ENCODE peak calls at places on chromosomes 1 and 21, in nine cellular contexts. One of them, this sample, is unnamed.

GRCh38 chr1:110280126-110280525 is 59.1 kb upstream of the RBM15 start:
- DNase-seq in Jurkat, Clone E6-1: no peak
- DNase-seq in heart left ventricle: no peak
- DNase-seq in kidney glomerular epithelial cell: no peak
- DNase-seq in kidney tubule cell: no peak
- DNase-seq in hepatic stellate cell: no peak
- DNase-seq in stimulated activated naive B cell treated with anti-CD40 and anti-IgM and Interleukin-4, amounts not matched to agents 10 μg/mL and 1 μg/mL and 100 μg/mL, for 72 hours: no peak
- DNase-seq in smooth muscle cell of the brain vasculature: no peak
- DNase-seq in osteoblast: no peak
- DNase-seq in this sample: no peak

GRCh38 chr21:36738489-36739126 is 39.7 kb downstream of the SIM2 start:
- DNase-seq in Jurkat, Clone E6-1: no peak
- DNase-seq in heart left ventricle: no peak
- DNase-seq in kidney glomerular epithelial cell: no peak
- DNase-seq in kidney tubule cell: no peak
- DNase-seq in hepatic stellate cell: no peak
- DNase-seq in stimulated activated naive B cell treated with anti-CD40 and anti-IgM and Interleukin-4, amounts not matched to agents 10 μg/mL and 1 μg/mL and 100 μg/mL, for 72 hours: no peak
- DNase-seq in smooth muscle cell of the brain vasculature: no peak
- DNase-seq in osteoblast: no peak
- DNase-seq in this sample: no peak

GRCh38 chr1:185477638-185478216 is 160.7 kb upstream of the IVNS1ABP start:
- DNase-seq in Jurkat, Clone E6-1: no peak
- DNase-seq in heart left ventricle: no peak
- DNase-seq in kidney glomerular epithelial cell: no peak
- DNase-seq in kidney tubule cell: no peak
- DNase-seq in hepatic stellate cell: no peak
- DNase-seq in stimulated activated naive B cell treated with anti-CD40 and anti-IgM and Interleukin-4, amounts not matched to agents 10 μg/mL and 1 μg/mL and 100 μg/mL, for 72 hours: no peak
- DNase-seq in smooth muscle cell of the brain vasculature: no peak
- DNase-seq in osteoblast: no peak
- DNase-seq in this sample: no peak

GRCh38 chr1:224065455-224065854 is 48.5 kb upstream of the FBXO28 start:
- DNase-seq in Jurkat, Clone E6-1: no peak
- DNase-seq in heart left ventricle: no peak
- DNase-seq in kidney glomerular epithelial cell: peak
- DNase-seq in kidney tubule cell: peak
- DNase-seq in hepatic stellate cell: peak
- DNase-seq in stimulated activated naive B cell treated with anti-CD40 and anti-IgM and Interleukin-4, amounts not matched to agents 10 μg/mL and 1 μg/mL and 100 μg/mL, for 72 hours: no peak
- DNase-seq in smooth muscle cell of the brain vasculature: no peak
- DNase-seq in osteoblast: peak
- DNase-seq in this sample: no peak

GRCh38 chr1:47323475-47324105 is 9.6 kb upstream of the STIL start:
- DNase-seq in Jurkat, Clone E6-1: no peak
- DNase-seq in heart left ventricle: no peak
- DNase-seq in kidney glomerular epithelial cell: no peak
- DNase-seq in kidney tubule cell: peak
- DNase-seq in hepatic stellate cell: no peak
- DNase-seq in stimulated activated naive B cell treated with anti-CD40 and anti-IgM and Interleukin-4, amounts not matched to agents 10 μg/mL and 1 μg/mL and 100 μg/mL, for 72 hours: no peak
- DNase-seq in smooth muscle cell of the brain vasculature: no peak
- DNase-seq in osteoblast: no peak
- DNase-seq in this sample: no peak

GRCh38 chr1:11940260-11940921 is 5.9 kb downstream of the PLOD1 start:
- DNase-seq in Jurkat, Clone E6-1: no peak
- DNase-seq in heart left ventricle: peak
- DNase-seq in kidney glomerular epithelial cell: no peak
- DNase-seq in kidney tubule cell: no peak
- DNase-seq in hepatic stellate cell: no peak
- DNase-seq in stimulated activated naive B cell treated with anti-CD40 and anti-IgM and Interleukin-4, amounts not matched to agents 10 μg/mL and 1 μg/mL and 100 μg/mL, for 72 hours: no peak
- DNase-seq in smooth muscle cell of the brain vasculature: no peak
- DNase-seq in osteoblast: peak
- DNase-seq in this sample: no peak

GRCh38 chr1:182649041-182649440 is 35.3 kb downstream of the RGS8 start:
- DNase-seq in Jurkat, Clone E6-1: no peak
- DNase-seq in heart left ventricle: no peak
- DNase-seq in kidney glomerular epithelial cell: no peak
- DNase-seq in kidney tubule cell: no peak
- DNase-seq in hepatic stellate cell: no peak
- DNase-seq in stimulated activated naive B cell treated with anti-CD40 and anti-IgM and Interleukin-4, amounts not matched to agents 10 μg/mL and 1 μg/mL and 100 μg/mL, for 72 hours: no peak
- DNase-seq in smooth muscle cell of the brain vasculature: no peak
- DNase-seq in osteoblast: no peak
- DNase-seq in this sample: no peak

GRCh38 chr1:214108097-214108446 is 120.3 kb downstream of the PROX1 start:
- DNase-seq in Jurkat, Clone E6-1: no peak
- DNase-seq in heart left ventricle: no peak
- DNase-seq in kidney glomerular epithelial cell: no peak
- DNase-seq in kidney tubule cell: no peak
- DNase-seq in hepatic stellate cell: no peak
- DNase-seq in stimulated activated naive B cell treated with anti-CD40 and anti-IgM and Interleukin-4, amounts not matched to agents 10 μg/mL and 1 μg/mL and 100 μg/mL, for 72 hours: no peak
- DNase-seq in smooth muscle cell of the brain vasculature: no peak
- DNase-seq in osteoblast: no peak
- DNase-seq in this sample: no peak

GRCh38 chr1:30697977-30698376 is 25.4 kb downstream of the MATN1 start:
- DNase-seq in Jurkat, Clone E6-1: no peak
- DNase-seq in heart left ventricle: peak
- DNase-seq in kidney glomerular epithelial cell: no peak
- DNase-seq in kidney tubule cell: peak
- DNase-seq in hepatic stellate cell: no peak
- DNase-seq in stimulated activated naive B cell treated with anti-CD40 and anti-IgM and Interleukin-4, amounts not matched to agents 10 μg/mL and 1 μg/mL and 100 μg/mL, for 72 hours: no peak
- DNase-seq in smooth muscle cell of the brain vasculature: no peak
- DNase-seq in osteoblast: peak
- DNase-seq in this sample: no peak

GRCh38 chr21:41851090-41851790 is 27.9 kb downstream of the PRDM15 start:
- DNase-seq in Jurkat, Clone E6-1: no peak
- DNase-seq in heart left ventricle: no peak
- DNase-seq in kidney glomerular epithelial cell: no peak
- DNase-seq in kidney tubule cell: no peak
- DNase-seq in hepatic stellate cell: no peak
- DNase-seq in stimulated activated naive B cell treated with anti-CD40 and anti-IgM and Interleukin-4, amounts not matched to agents 10 μg/mL and 1 μg/mL and 100 μg/mL, for 72 hours: no peak
- DNase-seq in smooth muscle cell of the brain vasculature: no peak
- DNase-seq in osteoblast: no peak
- DNase-seq in this sample: no peak

GRCh38 chr1:12202577-12202976 is 27.3 kb upstream of the VPS13D start:
- DNase-seq in Jurkat, Clone E6-1: no peak
- DNase-seq in heart left ventricle: no peak
- DNase-seq in kidney glomerular epithelial cell: no peak
- DNase-seq in kidney tubule cell: no peak
- DNase-seq in hepatic stellate cell: no peak
- DNase-seq in stimulated activated naive B cell treated with anti-CD40 and anti-IgM and Interleukin-4, amounts not matched to agents 10 μg/mL and 1 μg/mL and 100 μg/mL, for 72 hours: no peak
- DNase-seq in smooth muscle cell of the brain vasculature: no peak
- DNase-seq in osteoblast: peak
- DNase-seq in this sample: no peak

GRCh38 chr21:24042687-24043086 is 1564.6 kb downstream of the MRPL39 start:
- DNase-seq in Jurkat, Clone E6-1: no peak
- DNase-seq in heart left ventricle: no peak
- DNase-seq in kidney glomerular epithelial cell: no peak
- DNase-seq in kidney tubule cell: no peak
- DNase-seq in hepatic stellate cell: no peak
- DNase-seq in stimulated activated naive B cell treated with anti-CD40 and anti-IgM and Interleukin-4, amounts not matched to agents 10 μg/mL and 1 μg/mL and 100 μg/mL, for 72 hours: no peak
- DNase-seq in smooth muscle cell of the brain vasculature: no peak
- DNase-seq in osteoblast: no peak
- DNase-seq in this sample: no peak

GRCh38 chr1:5888606-5889211 is 103.5 kb downstream of the NPHP4 start:
- DNase-seq in Jurkat, Clone E6-1: no peak
- DNase-seq in heart left ventricle: peak
- DNase-seq in kidney glomerular epithelial cell: peak
- DNase-seq in kidney tubule cell: no peak
- DNase-seq in hepatic stellate cell: no peak
- DNase-seq in stimulated activated naive B cell treated with anti-CD40 and anti-IgM and Interleukin-4, amounts not matched to agents 10 μg/mL and 1 μg/mL and 100 μg/mL, for 72 hours: no peak
- DNase-seq in smooth muscle cell of the brain vasculature: no peak
- DNase-seq in osteoblast: peak
- DNase-seq in this sample: no peak

GRCh38 chr1:220711086-220711809 is 21.1 kb downstream of the C1orf115 start:
- DNase-seq in Jurkat, Clone E6-1: no peak
- DNase-seq in heart left ventricle: no peak
- DNase-seq in kidney glomerular epithelial cell: no peak
- DNase-seq in kidney tubule cell: no peak
- DNase-seq in hepatic stellate cell: no peak
- DNase-seq in stimulated activated naive B cell treated with anti-CD40 and anti-IgM and Interleukin-4, amounts not matched to agents 10 μg/mL and 1 μg/mL and 100 μg/mL, for 72 hours: peak
- DNase-seq in smooth muscle cell of the brain vasculature: no peak
- DNase-seq in osteoblast: no peak
- DNase-seq in this sample: no peak

GRCh38 chr1:9107156-9107555 is 21.7 kb downstream of the GPR157 start:
- DNase-seq in Jurkat, Clone E6-1: no peak
- DNase-seq in heart left ventricle: no peak
- DNase-seq in kidney glomerular epithelial cell: no peak
- DNase-seq in kidney tubule cell: no peak
- DNase-seq in hepatic stellate cell: no peak
- DNase-seq in stimulated activated naive B cell treated with anti-CD40 and anti-IgM and Interleukin-4, amounts not matched to agents 10 μg/mL and 1 μg/mL and 100 μg/mL, for 72 hours: no peak
- DNase-seq in smooth muscle cell of the brain vasculature: no peak
- DNase-seq in osteoblast: peak
- DNase-seq in this sample: no peak

GRCh38 chr1:198699167-198700015 is 60.6 kb downstream of the PTPRC start:
- DNase-seq in Jurkat, Clone E6-1: peak
- DNase-seq in heart left ventricle: peak
- DNase-seq in kidney glomerular epithelial cell: peak
- DNase-seq in kidney tubule cell: peak
- DNase-seq in hepatic stellate cell: peak
- DNase-seq in stimulated activated naive B cell treated with anti-CD40 and anti-IgM and Interleukin-4, amounts not matched to agents 10 μg/mL and 1 μg/mL and 100 μg/mL, for 72 hours: no peak
- DNase-seq in smooth muscle cell of the brain vasculature: no peak
- DNase-seq in osteoblast: peak
- DNase-seq in this sample: peak

GRCh38 chr1:6784560-6785317 is 515 bp upstream of the CAMTA1 start:
- DNase-seq in Jurkat, Clone E6-1: peak
- DNase-seq in heart left ventricle: peak
- DNase-seq in kidney glomerular epithelial cell: peak
- DNase-seq in kidney tubule cell: peak
- DNase-seq in hepatic stellate cell: peak
- DNase-seq in stimulated activated naive B cell treated with anti-CD40 and anti-IgM and Interleukin-4, amounts not matched to agents 10 μg/mL and 1 μg/mL and 100 μg/mL, for 72 hours: peak
- DNase-seq in smooth muscle cell of the brain vasculature: peak
- DNase-seq in osteoblast: peak
- DNase-seq in this sample: peak

This sample was measured in DND-41.